ENCODE peak calls at places on chromosomes 2 and 18, in six cellular contexts. T is left ventricle myocardium inferior, L is tibial nerve, Y is colonic mucosa, W is astrocyte of the cerebellum, Z is GM12878. U is an unnamed sample.

GRCh38 chr18:67519582-67519981 is 3.1 kb upstream of the DSEL start:
- DNase-seq in T (no peak), L (peak), Y (no peak), W (peak), Z (no peak), U (no peak)

GRCh38 chr2:120189189-120189588 is 34.0 kb downstream of the TMEM185B start:
- DNase-seq in T (no peak), L (no peak), Y (no peak), W (no peak), Z (no peak), U (no peak)

GRCh38 chr2:11625671-11626070 is 44.3 kb downstream of the NTSR2 start:
- DNase-seq in T (no peak), L (no peak), Y (no peak), W (no peak), Z (no peak), U (no peak)

GRCh38 chr2:129458451-129458850 is 521.0 kb upstream of the RAB6C start:
- DNase-seq in T (no peak), L (no peak), Y (no peak), W (no peak), Z (no peak), U (no peak)

GRCh38 chr18:3579701-3580100 is 129.7 kb downstream of the TGIF1 start:
- DNase-seq in T (no peak), L (no peak), Y (no peak), W (peak), Z (no peak), U (no peak)

GRCh38 chr2:98805412-98806265 is 74.7 kb upstream of the MGAT4A start:
- DNase-seq in T (no peak), L (peak), Y (no peak), W (peak), Z (no peak), U (no peak)

GRCh38 chr2:140186201-140186775 is 1406.1 kb upstream of the NXPH2 start:
- DNase-seq in T (no peak), L (no peak), Y (no peak), W (peak), Z (no peak), U (no peak)

GRCh38 chr2:48860391-48860790 is 104.9 kb upstream of the LHCGR start:
- DNase-seq in T (no peak), L (no peak), Y (no peak), W (no peak), Z (no peak), U (no peak)

GRCh38 chr2:230927711-230928341 is 2.8 kb upstream of the GPR55 start:
- DNase-seq in T (no peak), L (no peak), Y (no peak), W (no peak), Z (no peak), U (no peak)

GRCh38 chr2:39874236-39874635 is 95.2 kb upstream of the THUMPD2 start:
- DNase-seq in T (no peak), L (no peak), Y (no peak), W (no peak), Z (no peak), U (no peak)

GRCh38 chr18:54787616-54788015 is 40.7 kb upstream of the RAB27B start:
- DNase-seq in T (no peak), L (no peak), Y (no peak), W (no peak), Z (no peak), U (no peak)

GRCh38 chr2:20594048-20594750 is 56.7 kb downstream of the HS1BP3 start:
- DNase-seq in T (no peak), L (no peak), Y (no peak), W (no peak), Z (no peak), U (no peak)

GRCh38 chr2:227570615-227571014 is 28.1 kb upstream of the SCYGR2 start:
- DNase-seq in T (no peak), L (no peak), Y (no peak), W (no peak), Z (no peak), U (no peak)

GRCh38 chr2:219541611-219542180 is 1.9 kb downstream of the CHPF start:
- DNase-seq in T (peak), L (peak), Y (peak), W (peak), Z (peak), U (peak)

GRCh38 chr2:241965931-241966412 is 96.4 kb downstream of the RTP5 start:
- DNase-seq in T (no peak), L (peak), Y (no peak), W (peak), Z (peak), U (no peak)

GRCh38 chr18:72160504-72161445 is 383.4 kb downstream of the CBLN2 start:
- DNase-seq in T (no peak), L (no peak), Y (no peak), W (no peak), Z (no peak), U (no peak)

GRCh38 chr18:47420130-47420529 is 168.7 kb upstream of the SKOR2 start:
- DNase-seq in T (no peak), L (no peak), Y (no peak), W (no peak), Z (no peak), U (no peak)

GRCh38 chr2:176246324-176246723 is 22.9 kb upstream of the MTX2 start:
- DNase-seq in T (no peak), L (no peak), Y (no peak), W (no peak), Z (no peak), U (no peak)

GRCh38 chr18:46397174-46397573 is 259.8 kb downstream of the LOXHD1 start:
- DNase-seq in T (no peak), L (no peak), Y (no peak), W (no peak), Z (no peak), U (no peak)

GRCh38 chr18:26386421-26386820 is 160.2 kb downstream of the TAF4B start:
- DNase-seq in T (no peak), L (no peak), Y (no peak), W (no peak), Z (no peak), U (no peak)

GRCh38 chr2:219645631-219646527 is 18.4 kb downstream of the SLC4A3 start:
- DNase-seq in T (no peak), L (no peak), Y (no peak), W (peak), Z (no peak), U (no peak)

GRCh38 chr2:150587547-150588209 is 100.2 kb upstream of the RND3 start:
- DNase-seq in T (no peak), L (no peak), Y (no peak), W (no peak), Z (no peak), U (no peak)

GRCh38 chr2:28643911-28644334 is 107.7 kb upstream of the PPP1CB start:
- DNase-seq in T (no peak), L (no peak), Y (no peak), W (peak), Z (no peak), U (no peak)

GRCh38 chr2:37781028-37781427 is 109.6 kb upstream of the CDC42EP3 start:
- DNase-seq in T (no peak), L (no peak), Y (no peak), W (no peak), Z (no peak), U (no peak)

GRCh38 chr18:2905802-2906521 is 59.2 kb downstream of the EMILIN2 start:
- DNase-seq in T (peak), L (peak), Y (peak), W (no peak), Z (no peak), U (peak)

GRCh38 chr2:26284132-26284531 is 39.4 kb downstream of the HADHB start:
- DNase-seq in T (no peak), L (no peak), Y (no peak), W (no peak), Z (no peak), U (no peak)

GRCh38 chr2:96175951-96176350 is 30.7 kb upstream of the DUSP2 start:
- DNase-seq in T (no peak), L (no peak), Y (no peak), W (no peak), Z (no peak), U (no peak)

GRCh38 chr2:147632193-147632592 is 212.6 kb upstream of the ACVR2A start:
- DNase-seq in T (no peak), L (no peak), Y (no peak), W (no peak), Z (no peak), U (no peak)

GRCh38 chr2:186546842-186547241 is 43.0 kb upstream of the ITGAV start:
- DNase-seq in T (no peak), L (no peak), Y (no peak), W (no peak), Z (no peak), U (no peak)

GRCh38 chr2:217650716-217651360 is 352.0 kb downstream of the TNS1 start:
- DNase-seq in T (no peak), L (peak), Y (peak), W (peak), Z (no peak), U (peak)

GRCh38 chr2:54752439-54752838 is 29.0 kb downstream of the EML6 start:
- DNase-seq in T (no peak), L (no peak), Y (no peak), W (no peak), Z (no peak), U (no peak)

GRCh38 chr18:49459404-49460171 is 857 bp downstream of the DYM start:
- DNase-seq in T (no peak), L (peak), Y (no peak), W (no peak), Z (no peak), U (no peak)

GRCh38 chr2:101204400-101205095 is 48.1 kb upstream of the CNOT11 start:
- DNase-seq in T (no peak), L (no peak), Y (no peak), W (no peak), Z (no peak), U (no peak)

GRCh38 chr2:101205521-101205998 is 47.1 kb upstream of the CNOT11 start:
- DNase-seq in T (peak), L (peak), Y (peak), W (peak), Z (no peak), U (no peak)

GRCh38 chr2:101206080-101206479 is 46.6 kb upstream of the CNOT11 start:
- DNase-seq in T (no peak), L (no peak), Y (no peak), W (no peak), Z (no peak), U (no peak)

DNA sequence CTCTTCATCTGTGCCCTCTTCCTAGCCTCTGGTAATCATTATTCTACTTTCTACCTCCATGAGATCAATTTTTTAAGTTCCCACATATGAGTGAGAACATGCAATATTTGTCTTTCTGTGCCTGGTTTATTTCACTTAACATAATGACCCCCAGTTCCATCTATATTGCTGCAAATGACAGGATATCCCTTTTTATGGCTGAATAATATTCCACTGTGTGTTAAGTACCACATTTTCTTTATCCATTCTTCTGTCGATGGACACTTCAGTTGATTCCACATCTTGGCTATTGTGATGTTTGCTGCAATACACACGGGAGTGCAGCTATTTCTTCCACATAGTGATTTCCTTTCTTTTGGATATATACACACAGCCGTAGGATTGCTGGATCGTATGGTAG is 43.9 kb upstream of the CNOT11 start:
- DNase-seq in T (no peak), L (no peak), Y (no peak), W (no peak), Z (no peak), U (no peak)
- H3K4me3 ChIP-seq in T (no peak), L (no peak), Y (no peak), W (no peak), Z (no peak), U (no peak)

DNA sequence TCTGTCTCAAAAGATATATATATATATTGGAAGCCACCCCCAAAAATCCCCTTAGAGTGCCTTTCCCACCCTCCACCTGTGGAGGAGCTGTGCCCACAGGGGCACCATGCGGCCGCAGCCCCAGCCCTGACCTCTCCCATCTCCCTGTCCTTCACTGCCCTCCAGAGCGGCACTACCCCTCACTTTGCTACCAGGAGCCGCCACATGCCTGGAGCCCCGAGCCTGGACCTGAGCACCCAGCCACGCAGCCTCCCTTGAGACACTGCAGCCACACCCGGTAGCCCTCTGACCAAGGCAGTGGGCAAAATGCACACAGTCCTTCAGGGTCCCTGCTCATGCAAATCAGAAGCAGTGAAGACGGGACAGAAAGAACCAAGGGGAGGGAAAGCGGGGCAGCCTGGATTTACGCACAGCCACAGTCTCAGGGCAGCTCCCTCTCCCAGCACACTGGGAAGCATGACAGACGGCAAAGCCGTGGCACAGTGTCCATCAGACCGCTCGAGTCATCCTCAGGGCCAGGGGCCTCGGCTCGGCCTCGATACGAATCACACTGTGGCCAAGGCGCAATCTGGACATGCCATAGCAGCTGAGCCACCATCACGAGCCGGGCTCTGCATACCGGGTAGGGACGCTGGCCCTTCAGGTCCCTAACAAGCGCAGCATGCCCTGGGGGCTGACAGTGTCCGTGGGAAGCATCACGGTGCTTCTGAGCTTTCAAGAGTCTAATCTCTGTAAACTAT is 10.1 kb downstream of the HDAC4 start:
- DNase-seq in T (no peak), L (no peak), Y (no peak), W (no peak), Z (no peak), U (no peak)
- TF ChIP-seq CTCF in T (no peak), L (no peak), Y (no peak), W (no peak), Z (no peak), U (no peak)

GRCh38 chr2:45014016-45014702 is 4.9 kb upstream of the SIX2 start:
- DNase-seq in T (peak), L (no peak), Y (no peak), W (no peak), Z (no peak), U (peak)
- H3K4me3 ChIP-seq in T (peak), L (peak), Y (peak), W (peak), Z (no peak), U (no peak)

DNA sequence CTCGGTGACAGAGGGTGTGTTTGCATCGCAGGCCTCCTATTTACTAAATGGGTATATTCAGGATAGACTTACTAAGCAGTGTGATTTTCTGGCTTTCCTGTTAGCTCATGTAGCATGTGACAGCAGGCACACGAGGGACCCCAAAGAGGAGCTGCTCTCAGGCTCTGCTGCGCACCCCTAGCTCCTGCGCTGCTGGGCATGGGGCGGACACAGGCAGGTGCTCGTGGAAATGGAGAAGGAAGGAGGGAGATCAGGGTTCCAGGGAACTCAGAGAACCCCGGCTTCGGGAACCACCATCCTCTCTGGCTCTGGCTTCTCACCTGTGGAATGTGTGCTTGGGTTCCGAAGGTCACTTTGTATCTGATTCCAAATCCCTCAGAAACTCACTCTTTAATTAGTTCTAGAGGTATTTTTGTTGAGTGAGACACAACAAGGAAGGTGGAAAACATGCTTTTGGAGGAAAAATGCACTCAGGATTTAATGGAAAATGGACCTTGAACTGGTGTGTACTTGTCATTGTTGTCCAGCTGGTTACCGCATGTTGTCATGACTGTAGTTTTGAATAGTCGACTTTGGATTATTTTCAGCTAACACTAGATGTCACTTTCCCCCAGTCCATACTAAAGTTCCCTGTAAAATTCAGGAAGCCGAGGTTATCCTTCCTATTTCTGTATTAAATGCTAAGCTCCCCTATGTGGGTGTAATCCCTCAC is 3.5 kb downstream of the SNTG2 start:
- DNase-seq in T (no peak), L (no peak), Y (no peak), W (no peak), Z (no peak), U (no peak)
- TF ChIP-seq CTCF in T (peak), L (no peak), Y (no peak), W (peak), Z (no peak), U (no peak)

GRCh38 chr2:88638123-88638650 is 10.9 kb upstream of the EIF2AK3 start:
- DNase-seq in T (no peak), L (no peak), Y (no peak), W (no peak), Z (no peak), U (no peak)

GRCh38 chr2:88638743-88639142 is 11.5 kb upstream of the EIF2AK3 start:
- DNase-seq in T (no peak), L (no peak), Y (no peak), W (no peak), Z (no peak), U (peak)

GRCh38 chr2:88642278-88642677 is 15.0 kb upstream of the EIF2AK3 start:
- DNase-seq in T (no peak), L (no peak), Y (no peak), W (no peak), Z (no peak), U (no peak)

GRCh38 chr2:88639865-88640264 is 12.6 kb upstream of the EIF2AK3 start:
- DNase-seq in T (no peak), L (no peak), Y (no peak), W (no peak), Z (no peak), U (no peak)

DNA sequence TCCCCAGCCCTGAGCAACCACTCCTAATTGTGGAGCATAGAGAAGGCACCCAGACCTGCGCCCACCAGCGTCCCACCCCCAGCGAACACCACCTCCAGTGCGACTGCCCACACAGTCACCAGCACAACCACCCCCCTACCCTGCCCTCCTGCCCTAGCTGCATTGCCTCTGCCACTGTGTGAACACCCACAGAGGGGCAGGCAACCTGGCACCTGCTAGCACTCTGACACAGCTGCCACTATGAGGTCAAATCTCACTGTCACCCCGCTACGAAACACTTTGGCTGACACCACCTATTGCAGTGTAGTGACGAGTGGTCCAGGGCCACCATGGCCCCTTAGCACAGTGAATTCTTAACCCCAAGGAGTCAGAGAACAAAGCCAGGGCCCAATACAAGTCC is 14.1 kb upstream of the EIF2AK3 start:
- DNase-seq in T (no peak), L (no peak), Y (no peak), W (no peak), Z (no peak), U (no peak)
- H3K4me3 ChIP-seq in T (no peak), L (no peak), Y (no peak), W (no peak), Z (no peak), U (no peak)